ENCODE peak calls at places on chromosomes 12 and 14, in nine cellular contexts. Y is tibial artery; V is caudate nucleus; X is naive thymus-derived CD8-positive, alpha-beta T cell; R is activated CD4-positive, alpha-beta T cell treated with anti-CD3 and anti-CD28 coated beads, Interleukin-2, amount 50 U/mL, for 4 hours; Q is A673; C is NCI-H1092; M is fibroblast of pulmonary artery; I is stimulated activated CD8-positive, alpha-beta memory T cell treated with anti-CD3 and anti-CD28 coated beads, Interleukin-2, amount 100 ng/mL, for 1 hour. A is an unnamed sample.

GRCh38 chr12:7079826-7080125 is 12.5 kb downstream of the C1R start:
- DNase-seq in Y (no peak), V (no peak), X (no peak), R (no peak), Q (no peak), C (no peak), M (peak), I (no peak), A (no peak)

GRCh38 chr14:58912287-58912686 is 274.5 kb downstream of the DACT1 start:
- DNase-seq in Y (no peak), V (no peak), X (no peak), R (no peak), Q (no peak), C (no peak), M (no peak), I (no peak), A (no peak)

GRCh38 chr12:131740626-131741025 is 29.7 kb downstream of the SFSWAP start:
- DNase-seq in Y (no peak), V (no peak), X (no peak), R (no peak), Q (no peak), C (no peak), M (no peak), I (no peak), A (no peak)

GRCh38 chr14:61280092-61280525 is 1.0 kb downstream of the TMEM30B start:
- DNase-seq in Y (no peak), V (no peak), X (no peak), R (peak), Q (no peak), C (no peak), M (no peak), I (peak), A (peak)

GRCh38 chr12:6534158-6534913 is at the start of gene GAPDH:
- DNase-seq in Y (peak), V (peak), X (peak), R (peak), Q (peak), C (peak), M (peak), I (peak), A (peak)

GRCh38 chr12:8819676-8819980 is 2.8 kb upstream of the A2ML1 start:
- DNase-seq in Y (no peak), V (no peak), X (no peak), R (no peak), Q (no peak), C (no peak), M (peak), I (no peak), A (no peak)

GRCh38 chr14:20455355-20456300 is 602 bp downstream of the APEX1 start:
- DNase-seq in Y (no peak), V (peak), X (no peak), R (peak), Q (no peak), C (peak), M (peak), I (peak), A (no peak)

GRCh38 chr12:25495336-25496097 is 57.6 kb downstream of the LMNTD1 start:
- DNase-seq in Y (no peak), V (no peak), X (no peak), R (no peak), Q (no peak), C (no peak), M (peak), I (no peak), A (no peak)

GRCh38 chr12:55847603-55848329 is 5.0 kb upstream of the MMP19 start:
- DNase-seq in Y (peak), V (no peak), X (no peak), R (no peak), Q (peak), C (no peak), M (peak), I (no peak), A (peak)

GRCh38 chr12:17577405-17577804 is 512.6 kb downstream of the RERGL start:
- DNase-seq in Y (no peak), V (no peak), X (no peak), R (no peak), Q (no peak), C (no peak), M (no peak), I (no peak), A (no peak)

A was measured in transverse colon.